ENCODE peak calls at places on chromosomes 16 and 17, in seven cellular contexts. J, F, C, E, L, S and H are unnamed samples.

GRCh38 chr17:48444531-48445247 is 14.7 kb upstream of the SKAP1 start:
- DNase-seq in J (no peak), F (no peak), C (no peak), E (no peak), L (no peak), S (no peak), H (no peak)

GRCh38 chr16:12587170-12587569 is 216.5 kb downstream of the CPPED1 start:
- DNase-seq in J (no peak), F (no peak), C (no peak), E (no peak), L (no peak), S (no peak), H (no peak)

GRCh38 chr17:73309727-73310555 is 1.9 kb downstream of the CDC42EP4 start:
- DNase-seq in J (no peak), F (no peak), C (no peak), E (no peak), L (no peak), S (no peak), H (no peak)

GRCh38 chr16:70490261-70490660 is 33.1 kb downstream of the COG4 start:
- DNase-seq in J (no peak), F (peak), C (no peak), E (no peak), L (no peak), S (no peak), H (no peak)

GRCh38 chr16:58102665-58103427 is 26.3 kb downstream of the CFAP20 start:
- DNase-seq in J (no peak), F (no peak), C (no peak), E (peak), L (no peak), S (no peak), H (no peak)

GRCh38 chr16:51392651-51393187 is 241.6 kb upstream of the SALL1 start:
- DNase-seq in J (peak), F (peak), C (peak), E (no peak), L (peak), S (no peak), H (no peak)

GRCh38 chr16:66911112-66911511 is 7.6 kb downstream of the CDH16 start:
- DNase-seq in J (no peak), F (no peak), C (no peak), E (no peak), L (no peak), S (no peak), H (no peak)

GRCh38 chr17:75393523-75394331 is 11.8 kb downstream of the GRB2 start:
- DNase-seq in J (peak), F (peak), C (peak), E (peak), L (peak), S (peak), H (peak)

GRCh38 chr16:66906916-66907836 is 11.5 kb downstream of the CDH16 start:
- DNase-seq in J (no peak), F (no peak), C (no peak), E (peak), L (no peak), S (no peak), H (no peak)

GRCh38 chr17:63151981-63152523 is 186.0 kb downstream of the TANC2 start:
- DNase-seq in J (no peak), F (peak), C (no peak), E (no peak), L (peak), S (no peak), H (no peak)

GRCh38 chr16:80536246-80536645 is 4.5 kb upstream of the DYNLRB2 start:
- DNase-seq in J (no peak), F (no peak), C (no peak), E (no peak), L (no peak), S (no peak), H (no peak)

GRCh38 chr17:13001991-13002615 is 15.7 kb downstream of the ELAC2 start:
- DNase-seq in J (no peak), F (peak), C (no peak), E (no peak), L (no peak), S (no peak), H (no peak)

GRCh38 chr16:53773150-53773846 is 69.3 kb downstream of the FTO start:
- DNase-seq in J (peak), F (peak), C (no peak), E (peak), L (peak), S (no peak), H (no peak)

GRCh38 chr17:13765701-13766100 is 164.0 kb upstream of the HS3ST3A1 start:
- DNase-seq in J (no peak), F (peak), C (no peak), E (no peak), L (no peak), S (no peak), H (no peak)

GRCh38 chr16:66924527-66925321 is 611 bp downstream of the RRAD start:
- DNase-seq in J (no peak), F (no peak), C (no peak), E (peak), L (no peak), S (no peak), H (no peak)

GRCh38 chr17:77011173-77012011 is 129.4 kb upstream of the SEC14L1 start:
- DNase-seq in J (no peak), F (peak), C (no peak), E (no peak), L (peak), S (peak), H (peak)

GRCh38 chr17:62852195-62852594 is 44.1 kb upstream of the MARCHF10 start:
- DNase-seq in J (no peak), F (no peak), C (no peak), E (no peak), L (no peak), S (no peak), H (no peak)

GRCh38 chr17:15480209-15480608 is 12.8 kb upstream of the CDRT4 start:
- DNase-seq in J (no peak), F (no peak), C (no peak), E (no peak), L (no peak), S (no peak), H (no peak)

GRCh38 chr17:42251115-42251514 is 25.1 kb downstream of the STAT5B start:
- DNase-seq in J (no peak), F (no peak), C (no peak), E (no peak), L (peak), S (no peak), H (no peak)

GRCh38 chr16:75266738-75267630 is 15.6 kb upstream of the BCAR1 start:
- DNase-seq in J (no peak), F (no peak), C (no peak), E (no peak), L (no peak), S (no peak), H (no peak)

GRCh38 chr16:74563828-74564263 is 43.1 kb downstream of the GLG1 start:
- DNase-seq in J (no peak), F (peak), C (peak), E (no peak), L (peak), S (no peak), H (no peak)

DNA sequence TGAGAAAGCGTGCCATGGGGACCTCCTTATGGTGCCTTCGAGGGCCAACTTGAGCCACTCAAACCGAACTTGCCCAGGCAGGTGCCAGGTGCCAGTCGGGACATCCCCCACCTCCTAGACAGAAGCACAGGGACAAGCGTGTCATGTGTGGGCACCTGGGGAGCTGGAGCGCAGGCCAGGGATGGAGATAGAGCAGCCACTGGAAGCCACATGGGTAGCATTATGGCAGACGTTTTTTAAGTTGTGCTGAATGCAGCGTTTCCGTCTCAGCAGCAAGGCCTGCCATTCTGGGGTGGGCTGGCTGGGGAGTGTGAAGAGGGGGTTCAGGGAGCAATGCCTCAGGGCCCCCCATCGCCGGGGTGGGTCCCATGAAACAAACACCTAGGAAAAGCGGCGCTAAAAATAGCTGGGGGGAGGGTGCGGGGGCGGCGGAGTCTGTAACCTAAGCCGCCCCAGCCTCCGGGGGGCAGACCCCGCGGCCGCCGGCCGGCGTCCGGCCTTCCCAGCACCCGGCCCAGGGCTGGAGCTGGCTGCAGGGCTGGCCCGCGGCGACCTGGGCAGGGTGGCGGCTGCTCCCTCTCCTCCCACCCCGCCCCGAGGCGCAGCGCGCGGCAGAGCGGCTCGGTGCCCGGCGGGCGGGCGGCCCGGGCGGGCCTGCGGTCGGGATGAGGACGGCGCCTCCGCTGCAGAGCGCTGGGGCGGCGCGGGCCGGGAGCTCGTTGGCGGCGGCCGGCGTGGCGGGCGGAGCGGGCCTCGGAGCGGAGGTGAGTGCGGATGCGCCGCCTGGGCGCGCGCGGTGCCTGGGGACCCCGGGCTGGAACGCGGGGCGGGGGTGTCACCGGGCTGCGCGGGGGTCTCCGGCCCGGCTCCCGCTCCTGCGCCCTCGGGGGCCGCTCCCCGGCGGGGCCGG is at the start of gene ZNF469:
- DNase-seq in J (no peak), F (peak), C (no peak), E (peak), L (peak), S (no peak), H (no peak)
- H3K4me3 ChIP-seq in J (peak), F (peak), C (peak), E (peak), L (peak), S (peak), H (no peak)

DNA sequence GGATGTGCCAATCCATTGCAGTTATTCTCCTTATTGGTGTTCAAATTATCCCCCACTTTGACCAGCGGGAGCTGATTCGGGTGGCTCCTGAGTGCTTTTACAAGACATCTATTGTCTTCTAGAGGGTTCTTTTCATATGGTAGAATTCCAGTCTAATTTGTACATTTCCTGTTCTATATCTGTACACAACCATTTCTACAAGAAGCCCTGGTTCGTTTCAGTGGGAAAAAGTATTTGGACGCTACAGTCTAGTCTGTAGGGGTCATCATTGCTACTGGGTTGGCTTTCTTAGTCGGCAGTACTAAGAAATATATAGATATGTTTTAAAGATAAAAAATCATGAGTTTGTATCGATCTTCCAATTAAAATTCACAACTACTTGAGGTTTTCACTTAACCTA is 262.6 kb downstream of the MAP2K6 start:
- DNase-seq in J (no peak), F (no peak), C (no peak), E (no peak), L (peak), S (no peak), H (no peak)
- TF ChIP-seq CTCF in J (no peak), F (no peak), C (no peak), E (peak), L (no peak), S (no peak), H (no peak)

GRCh38 chr17:57552114-57552601 is 192.9 kb downstream of the CCDC182 start:
- DNase-seq in J (no peak), F (no peak), C (no peak), E (no peak), L (peak), S (peak), H (peak)
- H3K4me3 ChIP-seq in J (no peak), F (no peak), C (no peak), E (no peak), L (no peak), S (no peak), H (no peak)

DNA sequence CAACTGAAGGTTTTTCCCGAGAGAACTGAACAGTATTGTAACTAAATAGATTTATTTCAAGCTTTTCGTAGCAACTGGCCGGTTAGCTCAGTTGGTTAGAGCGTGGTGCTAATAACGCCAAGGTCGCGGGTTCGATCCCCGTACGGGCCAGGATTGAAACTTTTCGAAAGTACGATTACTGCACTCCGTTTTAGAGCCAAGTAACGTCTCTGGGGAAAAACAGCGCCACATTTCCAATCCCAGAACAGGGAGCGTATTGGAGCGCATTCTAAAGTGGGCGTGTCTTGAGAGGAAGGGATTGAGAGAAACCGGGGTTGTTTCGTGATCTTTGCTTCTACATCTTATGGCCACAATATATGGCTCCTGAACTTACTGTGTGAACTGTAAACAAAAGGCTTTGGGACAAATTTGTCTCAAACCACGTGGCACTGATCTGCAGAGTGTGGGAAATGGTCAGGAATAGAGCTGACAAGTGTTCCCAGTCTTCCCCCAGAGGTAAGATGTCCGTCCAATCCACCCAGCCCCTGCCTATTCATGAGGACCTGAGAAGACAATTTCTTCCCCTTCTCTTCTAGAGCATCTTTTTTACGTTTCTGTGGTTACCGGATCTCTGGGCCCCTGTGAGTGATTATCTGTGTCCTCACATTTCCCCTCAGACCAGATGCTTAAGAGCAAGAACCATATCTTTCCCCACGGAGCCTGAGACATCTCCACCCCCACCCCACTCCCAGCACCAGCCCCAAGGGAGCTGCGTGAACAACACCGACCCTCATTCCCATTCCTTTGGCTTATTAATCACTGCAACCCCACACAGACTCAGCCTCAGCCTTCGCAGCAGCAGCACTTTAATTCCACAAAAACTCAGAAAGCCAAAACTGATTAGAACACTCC is 2.2 kb downstream of the BORCS6 start:
- DNase-seq in J (peak), F (peak), C (peak), E (peak), L (peak), S (peak), H (peak)
- TF ChIP-seq CTCF in J (no peak), F (peak), C (no peak), E (no peak), L (no peak), S (no peak), H (no peak)

GRCh38 chr17:40425741-40426140 is 8.0 kb upstream of the TOP2A start:
- DNase-seq in J (no peak), F (no peak), C (no peak), E (no peak), L (no peak), S (no peak), H (no peak)
- H3K4me3 ChIP-seq in J (no peak), F (no peak), C (no peak), E (no peak), L (no peak), S (no peak), H (no peak)

GRCh38 chr16:27228621-27229501 is 25.5 kb downstream of the KDM8 start:
- DNase-seq in J (no peak), F (no peak), C (no peak), E (peak), L (no peak), S (no peak), H (no peak)
- TF ChIP-seq CTCF in J (no peak), F (no peak), C (no peak), E (no peak), L (no peak), S (no peak), H (no peak)

DNA sequence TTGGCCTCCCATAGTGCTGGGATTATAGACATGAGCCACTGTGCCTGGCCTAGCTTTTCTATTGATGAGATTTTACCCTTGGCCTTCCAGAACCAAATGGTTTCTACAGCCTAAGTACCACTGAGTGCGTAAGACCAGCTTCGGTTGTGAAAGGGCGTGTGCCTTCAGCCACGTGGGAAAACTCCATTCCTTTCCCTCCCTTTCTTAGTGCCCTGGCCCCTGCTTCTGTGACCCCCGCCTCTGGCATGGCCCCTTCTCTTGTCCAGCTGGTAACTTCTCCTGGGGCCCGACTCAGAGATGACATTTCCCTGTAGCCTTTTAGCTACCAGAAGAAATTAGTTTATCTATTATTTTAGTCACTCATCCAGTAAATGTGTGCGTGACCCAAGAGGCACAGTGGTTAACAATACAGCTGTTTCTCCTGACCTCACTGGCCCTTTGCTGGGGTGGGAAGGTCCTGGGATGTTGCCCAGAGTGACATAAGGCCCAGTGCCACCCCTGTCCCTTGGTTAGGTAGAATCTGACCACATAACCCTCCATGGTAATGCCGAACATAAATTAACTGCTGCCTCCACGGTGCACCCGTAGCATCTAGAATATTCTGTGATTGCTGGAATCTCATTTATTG is 97.3 kb downstream of the PLCG2 start:
- DNase-seq in J (no peak), F (no peak), C (no peak), E (no peak), L (no peak), S (no peak), H (no peak)
- H3K4me3 ChIP-seq in J (no peak), F (no peak), C (no peak), E (no peak), L (no peak), S (no peak), H (no peak)